ENCODE peak calls at places on chromosomes 5 and 9, in five cellular contexts. One of them, this sample, is unnamed.

GRCh38 chr9:133098104-133098754 is 22.8 kb downstream of the RALGDS start:
- DNase-seq in neural crest cell: no peak
- DNase-seq in right atrium auricular region: no peak
- DNase-seq in foreskin fibroblast: no peak
- DNase-seq in A549: no peak
- DNase-seq in this sample: no peak

GRCh38 chr5:126016256-126016655 is 407.0 kb upstream of the GRAMD2B start:
- DNase-seq in A549: no peak
- DNase-seq in foreskin fibroblast: no peak
- DNase-seq in neural crest cell: no peak
- DNase-seq in right atrium auricular region: no peak
- DNase-seq in this sample: no peak

GRCh38 chr5:123414975-123415374 is 8.2 kb downstream of the CEP120 start:
- DNase-seq in A549: no peak
- DNase-seq in right atrium auricular region: no peak
- DNase-seq in neural crest cell: no peak
- DNase-seq in foreskin fibroblast: no peak
- DNase-seq in this sample: no peak

GRCh38 chr5:165143727-165144210 is 1638.3 kb downstream of the MAT2B start:
- DNase-seq in right atrium auricular region: no peak
- DNase-seq in neural crest cell: no peak
- DNase-seq in A549: no peak
- DNase-seq in foreskin fibroblast: no peak
- DNase-seq in this sample: peak

GRCh38 chr5:95392593-95393182 is 1.5 kb downstream of the FAM81B start:
- DNase-seq in A549: no peak
- DNase-seq in right atrium auricular region: no peak
- DNase-seq in neural crest cell: no peak
- DNase-seq in foreskin fibroblast: no peak
- DNase-seq in this sample: no peak

GRCh38 chr5:172370648-172371248 is 83.6 kb downstream of the SH3PXD2B start:
- DNase-seq in neural crest cell: peak
- DNase-seq in foreskin fibroblast: peak
- DNase-seq in A549: peak
- DNase-seq in right atrium auricular region: no peak
- DNase-seq in this sample: peak

GRCh38 chr5:156096259-156096658 is 230.7 kb upstream of the SGCD start:
- DNase-seq in A549: no peak
- DNase-seq in neural crest cell: no peak
- DNase-seq in foreskin fibroblast: peak
- DNase-seq in right atrium auricular region: no peak
- DNase-seq in this sample: no peak

GRCh38 chr9:42852133-42852532 is 668.7 kb downstream of the SPATA31A6 start:
- DNase-seq in right atrium auricular region: no peak
- DNase-seq in A549: peak
- DNase-seq in foreskin fibroblast: peak
- DNase-seq in neural crest cell: peak
- DNase-seq in this sample: peak

GRCh38 chr5:53180971-53181370 is 71.4 kb upstream of the MOCS2 start:
- DNase-seq in A549: no peak
- DNase-seq in foreskin fibroblast: peak
- DNase-seq in right atrium auricular region: no peak
- DNase-seq in neural crest cell: no peak
- DNase-seq in this sample: no peak

GRCh38 chr5:177426566-177427210 is at the start of gene GRK6:
- DNase-seq in right atrium auricular region: no peak
- DNase-seq in neural crest cell: no peak
- DNase-seq in foreskin fibroblast: no peak
- DNase-seq in A549: peak
- DNase-seq in this sample: peak

GRCh38 chr9:126558051-126558665 is 55.6 kb upstream of the LMX1B start:
- DNase-seq in A549: peak
- DNase-seq in neural crest cell: peak
- DNase-seq in foreskin fibroblast: peak
- DNase-seq in right atrium auricular region: peak
- DNase-seq in this sample: peak

GRCh38 chr9:94819161-94819677 is 92.7 kb downstream of the AOPEP start:
- DNase-seq in right atrium auricular region: no peak
- DNase-seq in foreskin fibroblast: no peak
- DNase-seq in A549: no peak
- DNase-seq in neural crest cell: no peak
- DNase-seq in this sample: no peak

GRCh38 chr5:107577551-107577950 is 93.2 kb downstream of the EFNA5 start:
- DNase-seq in right atrium auricular region: no peak
- DNase-seq in neural crest cell: no peak
- DNase-seq in foreskin fibroblast: no peak
- DNase-seq in A549: no peak
- DNase-seq in this sample: no peak

GRCh38 chr5:83095973-83096539 is 18.7 kb downstream of the XRCC4 start:
- DNase-seq in neural crest cell: no peak
- DNase-seq in A549: peak
- DNase-seq in right atrium auricular region: no peak
- DNase-seq in foreskin fibroblast: peak
- DNase-seq in this sample: no peak

GRCh38 chr9:2809692-2810423 is 34.0 kb downstream of the PUM3 start:
- DNase-seq in neural crest cell: no peak
- DNase-seq in foreskin fibroblast: peak
- DNase-seq in A549: peak
- DNase-seq in right atrium auricular region: no peak
- DNase-seq in this sample: no peak

GRCh38 chr9:12680341-12680740 is 12.8 kb upstream of the TYRP1 start:
- DNase-seq in right atrium auricular region: no peak
- DNase-seq in A549: no peak
- DNase-seq in neural crest cell: no peak
- DNase-seq in foreskin fibroblast: peak
- DNase-seq in this sample: no peak

GRCh38 chr5:445591-445990 is 2.6 kb downstream of the EXOC3 start:
- DNase-seq in foreskin fibroblast: no peak
- DNase-seq in right atrium auricular region: no peak
- DNase-seq in A549: no peak
- DNase-seq in neural crest cell: no peak
- DNase-seq in this sample: peak

GRCh38 chr9:89498845-89499480 is 1.1 kb upstream of the SEMA4D start:
- DNase-seq in A549: no peak
- DNase-seq in neural crest cell: no peak
- DNase-seq in right atrium auricular region: no peak
- DNase-seq in foreskin fibroblast: no peak
- DNase-seq in this sample: no peak

GRCh38 chr9:126857261-126857960 is 3.0 kb upstream of the ZBTB34 start:
- DNase-seq in foreskin fibroblast: no peak
- DNase-seq in A549: no peak
- DNase-seq in neural crest cell: no peak
- DNase-seq in right atrium auricular region: no peak
- DNase-seq in this sample: no peak

GRCh38 chr9:136825295-136826187 is 16.7 kb upstream of the AJM1 start:
- DNase-seq in A549: no peak
- DNase-seq in right atrium auricular region: no peak
- DNase-seq in foreskin fibroblast: no peak
- DNase-seq in neural crest cell: no peak
- DNase-seq in this sample: peak

GRCh38 chr5:147369742-147370374 is 135.0 kb downstream of the STK32A start:
- DNase-seq in right atrium auricular region: no peak
- DNase-seq in neural crest cell: no peak
- DNase-seq in A549: peak
- DNase-seq in foreskin fibroblast: no peak
- DNase-seq in this sample: no peak

GRCh38 chr5:139951296-139951924 is 91.7 kb downstream of the NRG2 start:
- DNase-seq in right atrium auricular region: peak
- DNase-seq in neural crest cell: no peak
- DNase-seq in foreskin fibroblast: no peak
- DNase-seq in A549: no peak
- DNase-seq in this sample: no peak

GRCh38 chr5:161548472-161549094 is 2.1 kb upstream of the GABRB2 start:
- DNase-seq in foreskin fibroblast: no peak
- DNase-seq in A549: no peak
- DNase-seq in neural crest cell: peak
- DNase-seq in right atrium auricular region: no peak
- DNase-seq in this sample: peak

GRCh38 chr9:132840980-132841379 is 37.1 kb downstream of the AK8 start:
- DNase-seq in neural crest cell: no peak
- DNase-seq in A549: no peak
- DNase-seq in foreskin fibroblast: no peak
- DNase-seq in right atrium auricular region: no peak
- DNase-seq in this sample: no peak

GRCh38 chr9:123548749-123549545 is 192.9 kb downstream of the CRB2 start:
- DNase-seq in right atrium auricular region: no peak
- DNase-seq in A549: no peak
- DNase-seq in foreskin fibroblast: no peak
- DNase-seq in neural crest cell: no peak
- DNase-seq in this sample: no peak

GRCh38 chr5:89301572-89302025 is 418.6 kb upstream of the MEF2C start:
- DNase-seq in right atrium auricular region: no peak
- DNase-seq in neural crest cell: no peak
- DNase-seq in foreskin fibroblast: no peak
- DNase-seq in A549: no peak
- DNase-seq in this sample: no peak

GRCh38 chr9:108047264-108047663 is 557.7 kb upstream of the KLF4 start:
- DNase-seq in neural crest cell: no peak
- DNase-seq in right atrium auricular region: no peak
- DNase-seq in foreskin fibroblast: peak
- DNase-seq in A549: no peak
- DNase-seq in this sample: no peak

GRCh38 chr5:43007911-43008368 is 32.2 kb downstream of the ANXA2R start:
- DNase-seq in A549: peak
- DNase-seq in neural crest cell: peak
- DNase-seq in foreskin fibroblast: peak
- DNase-seq in right atrium auricular region: peak
- DNase-seq in this sample: peak

GRCh38 chr5:147075187-147075586 is 159.6 kb upstream of the STK32A start:
- DNase-seq in neural crest cell: no peak
- DNase-seq in A549: no peak
- DNase-seq in right atrium auricular region: no peak
- DNase-seq in foreskin fibroblast: no peak
- DNase-seq in this sample: no peak

GRCh38 chr9:28882528-28882927 is 1309.2 kb upstream of the C9orf72 start:
- DNase-seq in neural crest cell: no peak
- DNase-seq in A549: no peak
- DNase-seq in right atrium auricular region: no peak
- DNase-seq in foreskin fibroblast: no peak
- DNase-seq in this sample: no peak

GRCh38 chr5:141814064-141814982 is 63.9 kb downstream of the PCDH1 start:
- DNase-seq in neural crest cell: peak
- DNase-seq in right atrium auricular region: no peak
- DNase-seq in A549: peak
- DNase-seq in foreskin fibroblast: no peak
- DNase-seq in this sample: peak

GRCh38 chr9:692636-693459 is 148.6 kb upstream of the DMRT1 start:
- DNase-seq in foreskin fibroblast: no peak
- DNase-seq in right atrium auricular region: no peak
- DNase-seq in A549: no peak
- DNase-seq in neural crest cell: no peak
- DNase-seq in this sample: no peak
- TF ChIP-seq CTCF in foreskin fibroblast: no peak
- TF ChIP-seq CTCF in right atrium auricular region: no peak
- TF ChIP-seq CTCF in A549: no peak
- TF ChIP-seq CTCF in neural crest cell: no peak
- TF ChIP-seq CTCF in this sample: no peak

GRCh38 chr5:143147382-143147781 is 256.1 kb downstream of the NR3C1 start:
- DNase-seq in A549: no peak
- DNase-seq in right atrium auricular region: no peak
- DNase-seq in neural crest cell: no peak
- DNase-seq in foreskin fibroblast: no peak
- DNase-seq in this sample: no peak

GRCh38 chr5:143146161-143146560 is 257.3 kb downstream of the NR3C1 start:
- DNase-seq in neural crest cell: no peak
- DNase-seq in right atrium auricular region: no peak
- DNase-seq in A549: no peak
- DNase-seq in foreskin fibroblast: no peak
- DNase-seq in this sample: no peak

GRCh38 chr5:143143973-143144372 is 259.5 kb downstream of the NR3C1 start:
- DNase-seq in foreskin fibroblast: no peak
- DNase-seq in neural crest cell: no peak
- DNase-seq in right atrium auricular region: no peak
- DNase-seq in A549: no peak
- DNase-seq in this sample: no peak

GRCh38 chr5:143147918-143148317 is 255.6 kb downstream of the NR3C1 start:
- DNase-seq in neural crest cell: no peak
- DNase-seq in foreskin fibroblast: peak
- DNase-seq in right atrium auricular region: no peak
- DNase-seq in A549: no peak
- DNase-seq in this sample: no peak

DNA sequence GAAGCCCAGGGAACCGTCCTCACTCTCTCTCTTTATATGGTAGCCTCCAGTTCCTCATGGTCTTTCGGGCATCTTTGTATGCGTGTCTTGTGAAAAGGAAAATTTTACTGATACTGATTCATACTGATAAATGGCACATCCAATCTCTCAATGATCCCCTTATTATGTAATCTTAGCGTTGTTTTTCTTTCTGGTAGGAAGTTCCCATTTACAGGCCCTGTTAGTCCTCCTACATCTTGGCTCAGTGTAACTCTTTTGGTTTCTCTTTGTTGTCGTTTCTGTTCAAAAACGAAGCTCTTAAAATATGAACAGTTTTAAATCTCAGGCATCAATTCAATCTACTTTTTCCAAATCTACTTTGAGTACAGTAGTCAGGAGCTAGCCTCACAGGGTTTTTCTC is 258.1 kb downstream of the NR3C1 start:
- DNase-seq in A549: no peak
- DNase-seq in foreskin fibroblast: no peak
- DNase-seq in neural crest cell: no peak
- DNase-seq in right atrium auricular region: no peak
- DNase-seq in this sample: no peak
- TF ChIP-seq CTCF in A549: no peak
- TF ChIP-seq CTCF in foreskin fibroblast: no peak
- TF ChIP-seq CTCF in neural crest cell: no peak
- TF ChIP-seq CTCF in right atrium auricular region: no peak
- TF ChIP-seq CTCF in this sample: no peak

GRCh38 chr9:85897853-85898252 is 43.1 kb upstream of the NAA35 start:
- DNase-seq in foreskin fibroblast: no peak
- DNase-seq in A549: no peak
- DNase-seq in right atrium auricular region: no peak
- DNase-seq in neural crest cell: no peak
- DNase-seq in this sample: no peak

GRCh38 chr9:85900504-85901201 is 40.3 kb upstream of the NAA35 start:
- DNase-seq in neural crest cell: peak
- DNase-seq in A549: peak
- DNase-seq in right atrium auricular region: no peak
- DNase-seq in foreskin fibroblast: peak
- DNase-seq in this sample: peak

GRCh38 chr9:85898288-85898802 is 42.6 kb upstream of the NAA35 start:
- DNase-seq in neural crest cell: no peak
- DNase-seq in foreskin fibroblast: no peak
- DNase-seq in right atrium auricular region: no peak
- DNase-seq in A549: no peak
- DNase-seq in this sample: no peak

GRCh38 chr9:85895685-85896084 is 45.3 kb upstream of the NAA35 start:
- DNase-seq in neural crest cell: no peak
- DNase-seq in right atrium auricular region: no peak
- DNase-seq in A549: no peak
- DNase-seq in foreskin fibroblast: no peak
- DNase-seq in this sample: no peak

GRCh38 chr9:85899388-85899787 is 41.6 kb upstream of the NAA35 start:
- DNase-seq in right atrium auricular region: no peak
- DNase-seq in neural crest cell: no peak
- DNase-seq in foreskin fibroblast: no peak
- DNase-seq in A549: no peak
- DNase-seq in this sample: no peak
- TF ChIP-seq CTCF in right atrium auricular region: no peak
- TF ChIP-seq CTCF in neural crest cell: no peak
- TF ChIP-seq CTCF in foreskin fibroblast: no peak
- TF ChIP-seq CTCF in A549: no peak
- TF ChIP-seq CTCF in this sample: no peak

GRCh38 chr5:51380603-51381207 is 2.5 kb upstream of the ISL1 start:
- DNase-seq in neural crest cell: no peak
- DNase-seq in right atrium auricular region: no peak
- DNase-seq in foreskin fibroblast: no peak
- DNase-seq in A549: peak
- DNase-seq in this sample: peak
- TF ChIP-seq CTCF in neural crest cell: peak
- TF ChIP-seq CTCF in right atrium auricular region: no peak
- TF ChIP-seq CTCF in foreskin fibroblast: peak
- TF ChIP-seq CTCF in A549: peak
- TF ChIP-seq CTCF in this sample: peak